ENCODE peak calls at places on chromosomes 13 and 19, in four cellular contexts. P is HCT116, R is K562, S is HepG2. U is an unnamed sample.
A peak's percentile ranks its signal among the peaks of the same experiment; 100 is the strongest.

GRCh38 chr19:39160523-39160861 is 34.9 kb downstream of the PAK4 start:
- DNase-seq in P (no peak), R (no peak), S (no peak), U (no peak)

GRCh38 chr13:45536224-45536623 is 71.5 kb downstream of the COG3 start:
- DNase-seq in P (no peak), R (no peak), S (no peak), U (no peak)

GRCh38 chr19:29278716-29279115 is 65.8 kb upstream of the UQCRFS1 start:
- DNase-seq in P (no peak), R (no peak), S (no peak), U (no peak)

GRCh38 chr13:46577656-46578589 is 25.0 kb downstream of the LRCH1 start:
- DNase-seq in P (no peak), R (no peak), S (no peak), U (no peak)

GRCh38 chr13:50617134-50617721 is 226.3 kb downstream of the DLEU7 start:
- DNase-seq in P (peak; percentile 29), R (no peak), S (no peak), U (no peak)

GRCh38 chr19:3073159-3073563 is 10.9 kb upstream of the TLE5 start:
- DNase-seq in P (peak; percentile 81), R (peak; percentile 91), S (peak; percentile 71), U (no peak)

GRCh38 chr13:84607614-84608013 is 725.3 kb upstream of the SLITRK1 start:
- DNase-seq in P (no peak), R (no peak), S (no peak), U (no peak)

GRCh38 chr19:18906605-18907519 is 10.9 kb upstream of the CERS1 start:
- DNase-seq in P (no peak), R (no peak), S (no peak), U (no peak)

GRCh38 chr13:78601886-78602560 is 1.3 kb downstream of the POU4F1 start:
- DNase-seq in P (no peak), R (no peak), S (no peak), U (no peak)

GRCh38 chr13:40348096-40348679 is 318.3 kb downstream of the FOXO1 start:
- DNase-seq in P (no peak), R (no peak), S (peak; percentile 58), U (no peak)

GRCh38 chr13:112972867-112973576 is 4.0 kb downstream of the MCF2L start:
- DNase-seq in P (no peak), R (no peak), S (no peak), U (no peak)

GRCh38 chr19:20278342-20278741 is 111.3 kb downstream of the ZNF486 start:
- DNase-seq in P (no peak), R (no peak), S (peak; percentile 30), U (no peak)

GRCh38 chr13:34347784-34348573 is 530.0 kb downstream of the RFC3 start:
- DNase-seq in P (no peak), R (no peak), S (peak; percentile 5), U (no peak)

GRCh38 chr19:49677901-49678674 is 1.0 kb downstream of the PRMT1 start:
- DNase-seq in P (no peak), R (peak; percentile 88), S (peak; percentile 74), U (peak; percentile 69)

GRCh38 chr19:49921871-49922755 is 6.9 kb upstream of the ATF5 start:
- DNase-seq in P (no peak), R (no peak), S (no peak), U (no peak)

GRCh38 chr13:48410199-48410598 is 2.7 kb downstream of the LPAR6 start:
- DNase-seq in P (no peak), R (no peak), S (no peak), U (no peak)

GRCh38 chr19:51784922-51785690 is 9.9 kb upstream of the FPR3 start:
- DNase-seq in P (no peak), R (peak; percentile 75), S (no peak), U (no peak)

GRCh38 chr13:25811506-25811905 is 240.3 kb downstream of the SHISA2 start:
- DNase-seq in P (no peak), R (no peak), S (no peak), U (no peak)

GRCh38 chr19:56291857-56292256 is 19.3 kb downstream of the EDDM13 start:
- DNase-seq in P (no peak), R (no peak), S (no peak), U (no peak)

GRCh38 chr19:3020321-3020960 is 8.6 kb downstream of the TLE2 start:
- DNase-seq in P (no peak), R (no peak), S (no peak), U (no peak)

GRCh38 chr19:13212759-13213330 is 62.6 kb downstream of the IER2 start:
- DNase-seq in P (peak; percentile 56), R (peak; percentile 88), S (peak; percentile 58), U (peak; percentile 57)

GRCh38 chr19:7968008-7968795 is 24.7 kb upstream of the TIMM44 start:
- DNase-seq in P (no peak), R (no peak), S (no peak), U (no peak)
- H3K4me1 ChIP-seq in P (no peaks in the 10 kb centered on the region), R (peaks cover 4% of the 10 kb centered on the region), S (peaks cover 3% of the 10 kb centered on the region), U (peaks cover 36% of the 10 kb centered on the region)

DNA sequence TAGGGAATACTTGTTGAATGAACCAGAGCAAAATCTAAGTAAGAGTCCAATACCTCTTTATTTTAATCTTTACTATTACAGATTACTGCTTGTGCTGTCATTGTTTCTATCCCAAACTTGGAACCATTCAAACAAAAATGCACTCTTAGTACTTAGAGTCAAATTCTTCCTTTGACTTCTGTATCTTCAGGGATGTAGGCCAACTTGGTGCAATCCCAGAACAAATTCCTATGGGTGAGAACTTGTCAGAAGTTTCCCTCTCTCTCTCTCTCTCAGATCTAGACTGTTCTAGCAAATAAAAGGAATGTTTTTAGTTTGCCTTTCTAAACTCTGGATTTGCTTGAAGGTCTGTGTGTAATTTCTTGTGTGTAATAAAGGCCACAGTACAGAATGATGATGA is 329.0 kb upstream of the TMTC4 start:
- DNase-seq in P (no peak), R (no peak), S (no peak), U (no peak)
- TF ChIP-seq ZNF274 in P (no peak), R (no peak), S (no peak), U (no peak)

GRCh38 chr19:23395041-23395721 is at the start of gene ZNF91:
- DNase-seq in P (peak; percentile 91), R (peak; percentile 85), S (peak; percentile 98), U (peak; percentile 95)
- H3K4me3 ChIP-seq in P (peak within 1 kb of the TSS; percentile 88), R (peak within 1 kb of the TSS; percentile 50), S (peak within 1 kb of the TSS; percentile 91), U (peak within 1 kb of the TSS; percentile 100)

GRCh38 chr19:1081301-1082164 is 13.6 kb downstream of the POLR2E start:
- DNase-seq in P (no peak), R (no peak), S (no peak), U (no peak)
- H3K4me1 ChIP-seq in P (peaks cover 4% of the 10 kb centered on the region), R (peaks cover 76% of the 10 kb centered on the region), S (peaks cover 11% of the 10 kb centered on the region), U (peaks cover 21% of the 10 kb centered on the region)

GRCh38 chr19:30668521-30669155 is 296.5 kb downstream of the ZNF536 start:
- DNase-seq in P (no peak), R (no peak), S (no peak), U (no peak)
- TF ChIP-seq ZNF274 in P (no peak), R (no peak), S (no peak), U (no peak)

GRCh38 chr19:41478875-41479756 is 36.2 kb downstream of the ERICH4 start:
- DNase-seq in P (no peak), R (no peak), S (no peak), U (no peak)
- H3K4me3 ChIP-seq in P (no peak overlapping the region), R (no peak overlapping the region), S (no peak overlapping the region), U (no peak overlapping the region)

GRCh38 chr13:98546402-98546801 is 30.5 kb downstream of the STK24 start:
- DNase-seq in P (no peak), R (peak; percentile 37), S (no peak), U (no peak)
- H3K4me1 ChIP-seq in P (no peaks in the 10 kb centered on the region), R (peaks cover 10% of the 10 kb centered on the region), S (peaks cover 84% of the 10 kb centered on the region), U (peaks cover 7% of the 10 kb centered on the region)

U was measured in NT2/D1.